ENCODE peak calls at places on chromosomes 5 and 9, in five cellular contexts. Q is sigmoid colon, E is A549, V is SK-N-SH, L is ovary. P is an unnamed sample.
A peak's percentile ranks its signal among the peaks of the same experiment; 100 is the strongest.

GRCh38 chr9:112753725-112754124 is 3.2 kb downstream of the SNX30 start:
- DNase-seq in V (no peak), Q (no peak), E (no peak), L (no peak), P (no peak)

GRCh38 chr5:138724470-138725146 is 28.6 kb upstream of the CTNNA1 start:
- DNase-seq in Q (peak; percentile 81), L (no peak), E (no peak), V (no peak), P (no peak)

GRCh38 chr5:144179226-144179625 is 8.6 kb downstream of the KCTD16 start:
- DNase-seq in L (no peak), E (no peak), V (no peak), Q (no peak), P (no peak)

GRCh38 chr5:34804913-34805312 is 34.1 kb upstream of the TTC23L start:
- DNase-seq in V (no peak), E (no peak), Q (no peak), L (no peak), P (no peak)

GRCh38 chr9:8627944-8628679 is 828.5 kb upstream of the DMAC1 start:
- DNase-seq in E (no peak), V (no peak), L (no peak), Q (no peak), P (no peak)

GRCh38 chr5:78907255-78907886 is 77.7 kb downstream of the ARSB start:
- DNase-seq in Q (peak; percentile 77), V (no peak), E (no peak), L (peak; percentile 45), P (no peak)

GRCh38 chr5:44875661-44876250 is 67.0 kb downstream of the MRPS30 start:
- DNase-seq in V (no peak), Q (no peak), E (peak; percentile 78), L (no peak), P (no peak)

GRCh38 chr9:38621434-38622082 is 1.2 kb upstream of the ANKRD18A start:
- DNase-seq in E (peak; percentile 53), V (peak; percentile 67), Q (peak; percentile 60), L (no peak), P (no peak)

GRCh38 chr5:1140188-1140817 is 28.4 kb upstream of the SLC12A7 start:
- DNase-seq in L (peak; percentile 53), Q (peak; percentile 88), V (peak; percentile 87), E (peak; percentile 67), P (peak; percentile 88)

GRCh38 chr5:88831856-88832255 is 51.1 kb downstream of the MEF2C start:
- DNase-seq in L (no peak), V (no peak), Q (no peak), E (no peak), P (no peak)

GRCh38 chr5:1890296-1890695 is 7.6 kb upstream of the IRX4 start:
- DNase-seq in V (no peak), L (no peak), E (no peak), Q (no peak), P (no peak)

GRCh38 chr5:147547730-147548129 is 37.9 kb upstream of the DPYSL3 start:
- DNase-seq in E (no peak), V (no peak), L (peak; percentile 42), Q (no peak), P (no peak)

DNA sequence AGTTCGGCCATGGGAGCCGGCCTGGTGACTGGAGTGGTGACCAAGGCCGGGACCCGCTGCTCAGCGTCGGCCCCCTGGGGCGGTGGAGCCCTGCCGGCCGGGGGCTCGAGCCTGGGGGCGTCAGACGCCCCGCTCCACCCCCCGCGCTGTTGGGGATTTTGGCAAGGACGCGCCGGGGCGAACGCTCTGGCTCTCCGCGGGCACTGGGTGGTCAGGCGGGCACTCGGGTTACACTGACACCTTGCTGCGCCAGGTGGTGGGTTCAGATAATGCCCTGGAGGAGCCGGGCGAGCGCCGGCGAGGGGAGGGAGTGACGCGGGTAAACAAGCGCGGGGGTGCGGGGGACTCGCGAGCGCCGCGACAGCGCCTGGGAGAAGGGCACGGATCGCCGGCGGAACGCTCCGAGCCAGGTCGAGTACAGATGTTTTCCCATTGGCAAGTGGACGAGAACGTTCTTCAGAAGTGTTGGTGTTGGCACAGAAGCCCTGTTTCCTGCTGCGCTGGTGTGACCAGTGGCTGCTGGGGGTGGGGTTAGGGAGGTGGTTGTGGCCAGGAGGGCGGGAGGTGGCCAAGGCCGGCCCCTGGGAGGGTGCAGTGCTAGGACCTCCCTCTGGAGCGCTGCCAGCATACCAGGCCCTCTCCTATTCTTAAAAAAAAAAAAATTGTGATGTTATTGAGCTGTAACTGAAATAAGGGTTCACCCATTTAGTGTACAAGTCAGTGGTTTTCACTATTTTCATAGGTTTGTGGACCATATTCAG is 773 bp downstream of the SQSTM1 start:
- DNase-seq in E (peak; percentile 92), Q (peak; percentile 99), V (peak; percentile 98), L (peak; percentile 96), P (peak; percentile 95)
- TF ChIP-seq EP300 in E (no peak), Q (no peak), V (no peak), L (no peak), P (no peak)

GRCh38 chr9:7143801-7144200 is 386.0 kb downstream of the KDM4C start:
- DNase-seq in L (no peak), V (no peak), Q (no peak), E (no peak), P (no peak)
- TF ChIP-seq EP300 in L (no peak), V (no peak), Q (no peak), E (no peak), P (no peak)

GRCh38 chr5:172795401-172795977 is 24.5 kb upstream of the DUSP1 start:
- DNase-seq in L (peak; percentile 99), Q (peak; percentile 98), V (no peak), E (peak; percentile 42), P (no peak)
- TF ChIP-seq EP300 in L (peak; percentile 99), Q (peak; percentile 29), V (no peak), E (no peak), P (no peak)

DNA sequence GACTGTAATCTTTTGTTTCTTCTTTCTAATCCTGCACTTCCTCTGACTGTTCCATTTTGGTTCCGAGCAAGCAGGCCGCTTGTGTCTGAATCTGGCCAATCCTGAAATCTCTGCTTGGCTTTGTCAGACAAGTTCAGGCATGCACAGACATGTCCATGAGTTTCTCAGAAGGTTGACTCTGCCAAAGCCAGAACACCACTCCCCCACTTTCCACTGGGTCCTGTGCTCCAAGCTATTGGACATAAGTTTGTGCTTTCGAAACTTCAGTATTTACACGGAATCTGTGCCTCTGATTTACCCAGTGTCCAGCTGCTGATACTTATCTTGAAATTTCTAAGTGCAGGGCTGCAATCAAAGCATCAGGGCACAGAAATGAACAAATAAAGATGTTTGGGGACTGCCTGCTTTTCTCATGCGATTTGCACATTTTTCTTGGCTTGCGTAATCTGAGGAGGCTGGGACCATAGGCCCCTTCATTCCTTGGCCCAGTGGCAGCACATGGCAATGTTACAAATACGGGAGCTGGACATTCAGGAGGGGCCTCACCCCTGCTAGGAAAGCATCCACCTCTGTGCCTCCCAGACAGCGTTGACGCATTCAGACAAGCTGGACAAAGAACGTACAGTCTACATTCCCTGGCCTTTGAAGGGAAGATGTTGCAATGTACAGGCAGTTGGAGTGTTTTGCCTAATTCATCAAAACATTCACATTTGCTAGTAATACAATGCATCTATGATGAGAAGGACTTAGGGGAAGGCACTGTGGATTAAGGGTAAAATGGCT is 209.2 kb upstream of the PAPPA start:
- DNase-seq in V (no peak), L (peak; percentile 57), E (peak; percentile 100), Q (peak; percentile 93), P (no peak)
- TF ChIP-seq EP300 in V (peak; percentile 55), L (peak; percentile 52), E (peak; percentile 100), Q (no peak), P (no peak)

DNA sequence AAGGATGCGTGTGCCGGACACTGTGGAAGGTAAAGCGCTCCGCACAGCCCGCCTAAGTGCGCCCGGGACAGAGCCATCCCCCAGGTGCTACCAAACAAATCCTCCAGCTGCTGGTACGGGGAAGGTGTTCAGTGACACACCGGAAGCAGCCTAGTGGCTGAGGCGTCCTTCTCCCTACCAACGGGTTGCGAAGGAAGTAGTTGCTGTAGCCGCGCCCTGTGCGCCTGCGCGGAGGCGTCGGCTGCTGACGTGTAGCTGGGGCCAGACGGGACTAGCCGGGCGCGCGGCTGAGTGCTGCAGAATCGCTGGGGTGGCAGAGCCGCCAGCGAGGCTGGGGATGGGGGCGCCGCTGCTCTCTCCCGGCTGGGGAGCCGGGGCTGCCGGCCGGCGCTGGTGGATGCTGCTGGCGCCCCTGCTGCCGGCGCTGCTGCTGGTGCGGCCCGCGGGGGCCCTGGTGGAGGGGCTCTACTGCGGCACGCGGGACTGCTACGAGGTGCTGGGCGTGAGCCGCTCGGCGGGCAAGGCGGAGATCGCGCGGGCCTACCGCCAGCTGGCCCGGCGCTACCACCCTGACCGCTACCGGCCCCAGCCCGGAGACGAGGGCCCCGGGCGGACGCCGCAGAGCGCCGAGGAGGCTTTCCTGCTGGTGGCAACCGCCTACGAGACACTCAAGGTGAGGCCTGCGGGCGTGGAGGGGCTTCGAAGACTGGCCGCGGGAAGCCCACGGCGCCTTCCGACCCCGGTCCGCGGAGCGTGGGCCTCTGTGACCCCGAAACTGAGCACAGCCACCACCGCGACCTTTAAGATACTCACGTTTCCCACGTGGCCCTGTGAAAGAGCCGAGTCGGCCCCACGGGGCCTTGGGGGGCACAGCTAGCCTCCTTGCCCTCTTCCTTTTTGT is at the start of gene DNAJC25:
- DNase-seq in Q (peak; percentile 98), V (peak; percentile 99), L (peak; percentile 96), E (peak; percentile 99), P (peak; percentile 99)
- TF ChIP-seq EP300 in Q (no peak), V (no peak), L (no peak), E (no peak), P (peak; percentile 41)

P was measured in K562.